ENCODE peak calls at places on chromosomes 2 and 18, in six cellular contexts. G is Panc1, W is stomach, R is transverse colon, N is suprapubic skin, L is vagina. H is an unnamed sample.

GRCh38 chr2:241230435-241230834 is 42.0 kb downstream of the ANO7 start:
- DNase-seq in R (no peak), W (no peak), G (no peak), L (no peak), N (no peak), H (no peak)

GRCh38 chr18:29439398-29439797 is 1262.5 kb upstream of the CDH2 start:
- DNase-seq in W (no peak), R (no peak), G (no peak), N (no peak), L (no peak), H (no peak)

GRCh38 chr18:67651438-67651837 is 134.9 kb upstream of the DSEL start:
- DNase-seq in W (no peak), G (no peak), R (no peak), N (no peak), L (no peak), H (no peak)

GRCh38 chr2:88024509-88024908 is 8.2 kb upstream of the RNU2-63P start:
- DNase-seq in L (no peak), G (no peak), W (no peak), R (no peak), N (no peak), H (no peak)

GRCh38 chr2:64649626-64650025 is 4.1 kb downstream of the SERTAD2 start:
- DNase-seq in R (no peak), L (no peak), W (peak), N (no peak), G (no peak), H (no peak)

GRCh38 chr2:128710770-128711169 is 392.1 kb upstream of the HS6ST1 start:
- DNase-seq in N (no peak), L (no peak), R (no peak), G (no peak), W (no peak), H (no peak)

GRCh38 chr2:23427350-23427749 is 42.4 kb downstream of the KLHL29 start:
- DNase-seq in L (no peak), R (no peak), N (no peak), W (no peak), G (no peak), H (no peak)

GRCh38 chr18:3012306-3012919 is 531 bp downstream of the LPIN2 start:
- DNase-seq in N (peak), L (no peak), G (no peak), W (peak), R (peak), H (peak)

GRCh38 chr2:180291552-180292421 is 284.7 kb upstream of the CWC22 start:
- DNase-seq in R (no peak), L (no peak), N (no peak), W (no peak), G (peak), H (no peak)

GRCh38 chr2:119431155-119431975 is at the start of gene TMEM37:
- DNase-seq in G (no peak), W (peak), N (no peak), R (peak), L (no peak), H (peak)

GRCh38 chr2:34012728-34013302 is 413.7 kb upstream of the FAM98A start:
- DNase-seq in R (peak), W (peak), L (no peak), G (peak), N (no peak), H (peak)

GRCh38 chr2:76850969-76851368 is 671.2 kb downstream of the LRRTM4 start:
- DNase-seq in L (no peak), N (no peak), R (no peak), W (no peak), G (no peak), H (no peak)

GRCh38 chr2:166269322-166269721 is 106.4 kb downstream of the SCN9A start:
- DNase-seq in N (no peak), W (no peak), R (no peak), G (no peak), L (no peak), H (no peak)

DNA sequence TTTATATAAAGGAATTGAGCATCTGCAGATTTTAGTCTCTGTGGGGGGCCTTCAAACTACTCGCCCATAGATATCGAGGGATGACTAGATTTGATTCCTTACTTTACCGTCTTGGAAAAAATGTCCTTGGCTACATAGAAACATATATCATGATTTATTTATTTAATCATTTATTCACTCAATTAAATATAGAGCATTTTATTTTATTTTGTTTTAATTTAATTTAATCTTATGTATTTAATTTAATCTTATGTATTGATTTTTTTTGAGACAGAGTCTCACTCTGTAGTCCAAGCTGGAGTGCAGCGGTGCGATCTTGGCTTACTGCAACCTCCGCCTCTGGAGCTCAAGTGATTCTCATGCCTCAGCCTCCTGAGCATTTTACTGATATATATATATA is 105.4 kb downstream of the SCN9A start:
- DNase-seq in N (no peak), L (no peak), G (no peak), R (no peak), W (no peak), H (no peak)
- H3K27ac ChIP-seq in N (no peak), L (no peak), G (no peak), R (no peak), W (no peak), H (no peak)

GRCh38 chr2:14016289-14016955 is 616.1 kb upstream of the LRATD1 start:
- DNase-seq in W (peak), R (no peak), N (no peak), L (no peak), G (no peak), H (no peak)
- TF ChIP-seq POLR2AphosphoS5 in W (no peak), R (no peak), N (no peak), L (no peak), G (no peak), H (peak)

GRCh38 chr2:239732666-239733010 is 292.5 kb downstream of the NDUFA10 start:
- DNase-seq in G (no peak), L (no peak), N (no peak), R (no peak), W (no peak), H (peak)
- H3K4me3 ChIP-seq in G (no peak), L (no peak), N (no peak), R (no peak), W (no peak), H (no peak)

GRCh38 chr2:21025690-21026478 is 18.0 kb downstream of the APOB start:
- DNase-seq in R (no peak), G (no peak), W (no peak), L (no peak), N (no peak), H (no peak)
- H3K27ac ChIP-seq in R (no peak), G (no peak), W (no peak), L (no peak), N (no peak), H (no peak)